ENCODE peak calls at places on chromosomes 5 and 9, in six cellular contexts. P is Peyer's patch, H is adrenal gland, A is stomach, L is IMR-90, E is transverse colon. X is an unnamed sample.

GRCh38 chr5:135133698-135134515 is 99.9 kb upstream of the PITX1 start:
- DNase-seq in H (no peak), L (no peak), A (peak), P (peak), E (peak), X (no peak)

GRCh38 chr9:93223241-93224180 is 39.6 kb downstream of the WNK2 start:
- DNase-seq in E (peak), L (peak), P (no peak), H (peak), A (no peak), X (no peak)

GRCh38 chr5:179284751-179285191 is 60.5 kb downstream of the ADAMTS2 start:
- DNase-seq in E (no peak), A (no peak), H (peak), L (peak), P (no peak), X (peak)

GRCh38 chr5:151602806-151603205 is 11.7 kb upstream of the FAT2 start:
- DNase-seq in P (no peak), L (no peak), A (no peak), H (no peak), E (no peak), X (no peak)

GRCh38 chr9:123689701-123690428 is 240.1 kb downstream of the DENND1A start:
- DNase-seq in P (no peak), L (no peak), H (no peak), E (no peak), A (no peak), X (no peak)

GRCh38 chr5:2656186-2656585 is 95.3 kb downstream of the IRX2 start:
- DNase-seq in E (no peak), L (peak), P (no peak), H (no peak), A (no peak), X (no peak)

GRCh38 chr5:74409166-74409706 is 231.3 kb downstream of the ENC1 start:
- DNase-seq in E (no peak), L (no peak), P (no peak), H (no peak), A (peak), X (no peak)

GRCh38 chr9:115808695-115809094 is 344.9 kb upstream of the PAPPA start:
- DNase-seq in L (peak), H (no peak), E (no peak), A (no peak), P (no peak), X (no peak)

GRCh38 chr5:172078726-172079345 is 72.4 kb upstream of the FBXW11 start:
- DNase-seq in A (peak), P (no peak), L (no peak), E (no peak), H (peak), X (no peak)

GRCh38 chr9:100324594-100325200 is 28.0 kb downstream of the TEX10 start:
- DNase-seq in H (no peak), L (peak), P (no peak), E (no peak), A (no peak), X (no peak)

GRCh38 chr9:35070823-35071813 is 1.3 kb downstream of the VCP start:
- DNase-seq in P (no peak), H (peak), A (peak), L (peak), E (no peak), X (no peak)

GRCh38 chr9:110142868-110143866 is 64.8 kb downstream of the C9orf152 start:
- DNase-seq in H (no peak), E (no peak), P (no peak), A (no peak), L (no peak), X (no peak)

GRCh38 chr9:121646992-121647391 is 4.4 kb upstream of the DAB2IP start:
- DNase-seq in H (no peak), E (no peak), A (no peak), L (no peak), P (no peak), X (no peak)

GRCh38 chr5:42756630-42757601 is at the start of gene CCDC152:
- DNase-seq in P (no peak), L (peak), E (no peak), H (peak), A (peak), X (no peak)

GRCh38 chr5:90170231-90170630 is 239.3 kb downstream of the CETN3 start:
- DNase-seq in P (no peak), H (no peak), L (no peak), E (no peak), A (no peak), X (no peak)

GRCh38 chr5:54457094-54457531 is 1.6 kb downstream of the HSPB3 start:
- DNase-seq in L (peak), E (peak), H (peak), A (peak), P (no peak), X (no peak)

GRCh38 chr5:151347364-151347763 is at the start of gene SLC36A2:
- DNase-seq in P (no peak), H (no peak), A (no peak), L (no peak), E (no peak), X (no peak)

GRCh38 chr5:74099538-74099937 is 473.5 kb downstream of the ARHGEF28 start:
- DNase-seq in P (no peak), A (no peak), E (no peak), L (no peak), H (no peak), X (no peak)

GRCh38 chr9:86591472-86591871 is 237.3 kb upstream of the TUT7 start:
- DNase-seq in L (no peak), E (no peak), H (no peak), P (no peak), A (no peak), X (no peak)

GRCh38 chr9:117414906-117415583 is at the start of gene ASTN2:
- DNase-seq in H (no peak), A (no peak), E (no peak), P (no peak), L (no peak), X (no peak)

GRCh38 chr5:73031839-73032238 is 76.0 kb downstream of the FCHO2 start:
- DNase-seq in E (no peak), A (peak), P (no peak), H (no peak), L (peak), X (no peak)

GRCh38 chr5:114176356-114176755 is 185.5 kb upstream of the KCNN2 start:
- DNase-seq in H (no peak), P (no peak), E (no peak), A (no peak), L (peak), X (no peak)

GRCh38 chr9:130663258-130664171 is 879 bp upstream of the PRDM12 start:
- DNase-seq in P (no peak), E (no peak), A (no peak), H (no peak), L (no peak), X (no peak)

GRCh38 chr9:137813651-137814415 is 63.7 kb upstream of the CACNA1B start:
- DNase-seq in A (no peak), H (no peak), P (no peak), E (no peak), L (no peak), X (no peak)

GRCh38 chr9:103804077-103804735 is 289.9 kb upstream of the SMC2 start:
- DNase-seq in L (no peak), P (no peak), H (no peak), E (no peak), A (no peak), X (no peak)

GRCh38 chr9:103942171-103942570 is 151.9 kb upstream of the SMC2 start:
- DNase-seq in E (no peak), H (no peak), P (no peak), L (no peak), A (no peak), X (no peak)

GRCh38 chr9:126999315-127000068 is 84.9 kb downstream of the RALGPS1 start:
- DNase-seq in A (no peak), L (no peak), H (no peak), P (no peak), E (no peak), X (no peak)

GRCh38 chr5:18732556-18733479 is 1098.6 kb downstream of the TAF11L14 start:
- DNase-seq in L (no peak), E (no peak), H (no peak), A (no peak), P (no peak), X (no peak)

GRCh38 chr5:151585970-151586369 is 5.2 kb downstream of the FAT2 start:
- DNase-seq in E (no peak), L (no peak), H (no peak), P (no peak), A (no peak), X (no peak)

GRCh38 chr5:160152901-160153300 is 33.7 kb upstream of the PWWP2A start:
- DNase-seq in P (no peak), A (no peak), H (no peak), E (no peak), L (no peak), X (no peak)

GRCh38 chr9:109444771-109445320 is 53.3 kb downstream of the PTPN3 start:
- DNase-seq in A (no peak), H (no peak), L (no peak), E (no peak), P (no peak), X (no peak)

GRCh38 chr5:10441083-10441991 is at the start of gene ROPN1L:
- DNase-seq in H (peak), E (peak), L (peak), P (peak), A (peak), X (peak)
- TF ChIP-seq POLR2A in H (peak), E (peak), L (peak), P (no peak), A (no peak), X (peak)

GRCh38 chr9:114613919-114614318 is 2.8 kb downstream of the TMEM268 start:
- DNase-seq in L (no peak), P (no peak), E (no peak), H (no peak), A (no peak), X (no peak)

GRCh38 chr9:114614373-114614772 is 3.3 kb downstream of the TMEM268 start:
- DNase-seq in L (no peak), H (no peak), A (no peak), E (no peak), P (no peak), X (no peak)

GRCh38 chr9:114612272-114612923 is 1.3 kb downstream of the TMEM268 start:
- DNase-seq in P (no peak), A (no peak), L (no peak), H (no peak), E (no peak), X (peak)

GRCh38 chr9:114613087-114613486 is 2.0 kb downstream of the TMEM268 start:
- DNase-seq in E (no peak), P (no peak), L (no peak), A (no peak), H (no peak), X (no peak)

GRCh38 chr9:114611516-114612271 is 603 bp downstream of the TMEM268 start:
- DNase-seq in H (peak), A (peak), E (peak), P (peak), L (peak), X (peak)
- TF ChIP-seq POLR2A in H (no peak), A (no peak), E (no peak), P (peak), L (peak), X (no peak)

GRCh38 chr5:57833489-57833888 is 350.9 kb upstream of the ACTBL2 start:
- DNase-seq in L (no peak), H (no peak), P (no peak), A (no peak), E (no peak), X (no peak)
- TF ChIP-seq POLR2A in L (no peak), H (no peak), P (no peak), A (no peak), E (no peak), X (no peak)

GRCh38 chr5:142356716-142357468 is 32.1 kb upstream of the SPRY4 start:
- DNase-seq in A (peak), E (peak), P (peak), L (peak), H (peak), X (peak)
- TF ChIP-seq POLR2A in A (no peak), E (no peak), P (peak), L (peak), H (peak), X (no peak)

GRCh38 chr9:133420392-133420827 is 1.8 kb upstream of the ADAMTS13 start:
- DNase-seq in L (no peak), E (no peak), A (no peak), P (no peak), H (no peak), X (no peak)

GRCh38 chr9:133415107-133415506 is 2.7 kb downstream of the REXO4 start:
- DNase-seq in A (no peak), L (no peak), E (no peak), P (no peak), H (no peak), X (no peak)

GRCh38 chr9:133421615-133422542 is at the start of gene ADAMTS13:
- DNase-seq in L (peak), E (no peak), H (no peak), A (no peak), P (no peak), X (no peak)

GRCh38 chr9:133419005-133419404 is 1.2 kb upstream of the REXO4 start:
- DNase-seq in H (no peak), A (no peak), L (no peak), E (peak), P (no peak), X (no peak)

GRCh38 chr9:133417541-133418461 is at the start of gene REXO4:
- DNase-seq in L (peak), H (peak), P (peak), E (peak), A (peak), X (peak)
- TF ChIP-seq POLR2A in L (peak), H (peak), P (peak), E (peak), A (no peak), X (no peak)

GRCh38 chr9:36831381-36832231 is 202.5 kb downstream of the PAX5 start:
- DNase-seq in L (no peak), H (no peak), P (peak), E (no peak), A (no peak), X (no peak)

GRCh38 chr9:36834736-36835135 is 199.3 kb downstream of the PAX5 start:
- DNase-seq in A (no peak), P (peak), H (no peak), E (no peak), L (no peak), X (no peak)

GRCh38 chr9:36835271-36835996 is 198.6 kb downstream of the PAX5 start:
- DNase-seq in H (no peak), A (no peak), L (no peak), E (no peak), P (peak), X (no peak)

GRCh38 chr9:36832232-36832795 is 201.8 kb downstream of the PAX5 start:
- DNase-seq in H (no peak), L (no peak), E (no peak), P (peak), A (no peak), X (no peak)

GRCh38 chr9:36833954-36834353 is 200.1 kb downstream of the PAX5 start:
- DNase-seq in P (peak), H (no peak), A (no peak), E (no peak), L (no peak), X (no peak)
- TF ChIP-seq POLR2A in P (no peak), H (no peak), A (no peak), E (no peak), L (no peak), X (no peak)